ENCODE peak calls at places on chromosome 18, in four cellular contexts. L is GM12865; P is activated T-helper 1 cell treated with anti-CD3 and anti-CD28 coated beads, Interleukin-2, amount 50 U/mL, for 16 hours; Q is NCI-H774. Z is an unnamed sample.

GRCh38 chr18:26133652-26134051 is at the start of gene PSMA8:
- DNase-seq in L (peak), P (no peak), Q (no peak), Z (no peak)

GRCh38 chr18:5238371-5238758 is 41.3 kb upstream of the AKAIN1 start:
- DNase-seq in L (peak), P (peak), Q (no peak), Z (no peak)

GRCh38 chr18:48887294-48887904 is 63.4 kb downstream of the SMAD7 start:
- DNase-seq in L (no peak), P (no peak), Q (peak), Z (no peak)

GRCh38 chr18:48220146-48220499 is 189.1 kb downstream of the ZBTB7C start:
- DNase-seq in L (no peak), P (no peak), Q (no peak), Z (no peak)

GRCh38 chr18:55968550-55968949 is 380.6 kb upstream of the TCF4 start:
- DNase-seq in L (no peak), P (no peak), Q (no peak), Z (no peak)

GRCh38 chr18:14026199-14026598 is 106.0 kb downstream of the ZNF519 start:
- DNase-seq in L (no peak), P (no peak), Q (no peak), Z (no peak)

GRCh38 chr18:75551071-75551470 is 123.6 kb upstream of the SMIM21 start:
- DNase-seq in L (no peak), P (no peak), Q (no peak), Z (no peak)

GRCh38 chr18:60391571-60392226 is 19.1 kb upstream of the MC4R start:
- DNase-seq in L (no peak), P (no peak), Q (no peak), Z (no peak)

GRCh38 chr18:3124822-3125221 is 94.9 kb downstream of the MYOM1 start:
- DNase-seq in L (no peak), P (no peak), Q (no peak), Z (no peak)

GRCh38 chr18:66013976-66014375 is 263.2 kb downstream of the CDH7 start:
- DNase-seq in L (no peak), P (no peak), Q (no peak), Z (no peak)

GRCh38 chr18:73717570-73717969 is 430.1 kb downstream of the FBXO15 start:
- DNase-seq in L (no peak), P (no peak), Q (no peak), Z (no peak)

GRCh38 chr18:36662000-36662399 is 166.8 kb downstream of the TPGS2 start:
- DNase-seq in L (peak), P (no peak), Q (no peak), Z (no peak)

GRCh38 chr18:58611471-58612131 is 17.3 kb downstream of the ALPK2 start:
- DNase-seq in L (no peak), P (no peak), Q (no peak), Z (no peak)

GRCh38 chr18:24930974-24931373 is 421.0 kb downstream of the ZNF521 start:
- DNase-seq in L (no peak), P (no peak), Q (peak), Z (no peak)

GRCh38 chr18:5132987-5133386 is 64.1 kb downstream of the AKAIN1 start:
- DNase-seq in L (no peak), P (no peak), Q (no peak), Z (no peak)

GRCh38 chr18:47248610-47249343 is 2.7 kb downstream of the SKOR2 start:
- DNase-seq in L (no peak), P (no peak), Q (no peak), Z (no peak)

GRCh38 chr18:3279201-3280185 is 17.6 kb downstream of the MYL12B start:
- DNase-seq in L (peak), P (no peak), Q (no peak), Z (no peak)

GRCh38 chr18:70146174-70146573 is 59.3 kb downstream of the RTTN start:
- DNase-seq in L (no peak), P (no peak), Q (no peak), Z (no peak)

GRCh38 chr18:32048507-32049091 is 30.0 kb downstream of the RNF125 start:
- DNase-seq in L (peak), P (no peak), Q (no peak), Z (no peak)